ENCODE peak calls at places on chromosomes 3 and 15, in seven cellular contexts. B is AG10803; E is GM10248; Q is omental fat pad; I is AG09319; U is tibial artery; K is CD4-positive, alpha-beta T cell. R is an unnamed sample.

GRCh38 chr15:83207622-83208356 is at the start of gene HDGFL3:
- DNase-seq in B (peak; percentile 57), E (peak; percentile 32), Q (peak; percentile 25), I (no peak), U (peak; percentile 59), K (peak; percentile 8), R (peak; percentile 9)

GRCh38 chr3:168117853-168118313 is 22.2 kb upstream of the GOLIM4 start:
- DNase-seq in B (peak; percentile 45), E (no peak), Q (no peak), I (no peak), U (no peak), K (no peak), R (peak; percentile 40)

GRCh38 chr15:91047545-91048199 is 25.3 kb upstream of the VPS33B start:
- DNase-seq in B (no peak), E (no peak), Q (no peak), I (no peak), U (no peak), K (no peak), R (no peak)

GRCh38 chr3:128068156-128068620 is 16.0 kb downstream of the SEC61A1 start:
- DNase-seq in B (peak; percentile 51), E (peak; percentile 51), Q (no peak), I (no peak), U (no peak), K (no peak), R (peak; percentile 27)

GRCh38 chr3:174700736-174701135 is 158.4 kb upstream of the NAALADL2 start:
- DNase-seq in B (no peak), E (no peak), Q (no peak), I (no peak), U (no peak), K (no peak), R (no peak)

GRCh38 chr3:52062499-52062898 is 6.1 kb upstream of the DUSP7 start:
- DNase-seq in B (peak; percentile 93), E (peak; percentile 69), Q (no peak), I (peak; percentile 62), U (peak; percentile 62), K (no peak), R (peak; percentile 84)

GRCh38 chr3:46463120-46463867 is 1.4 kb downstream of the LTF start:
- DNase-seq in B (no peak), E (no peak), Q (no peak), I (no peak), U (no peak), K (no peak), R (no peak)

GRCh38 chr3:39378092-39378491 is 5.1 kb upstream of the SLC25A38 start:
- DNase-seq in B (peak; percentile 9), E (peak; percentile 70), Q (no peak), I (no peak), U (no peak), K (peak; percentile 48), R (no peak)

GRCh38 chr3:138456961-138457862 is 22.8 kb downstream of the ESYT3 start:
- DNase-seq in B (no peak), E (no peak), Q (no peak), I (no peak), U (no peak), K (no peak), R (no peak)

GRCh38 chr3:104452697-104453096 is 914.0 kb upstream of the ALCAM start:
- DNase-seq in B (no peak), E (no peak), Q (no peak), I (no peak), U (no peak), K (no peak), R (no peak)

GRCh38 chr3:53077476-53078220 is 31.8 kb upstream of the SFMBT1 start:
- DNase-seq in B (no peak), E (no peak), Q (no peak), I (no peak), U (no peak), K (no peak), R (no peak)

GRCh38 chr15:98734472-98735284 is 86.3 kb downstream of the IGF1R start:
- DNase-seq in B (peak; percentile 65), E (no peak), Q (no peak), I (no peak), U (no peak), K (no peak), R (no peak)

GRCh38 chr3:130412991-130413390 is 67.5 kb downstream of the COL6A5 start:
- DNase-seq in B (no peak), E (no peak), Q (no peak), I (no peak), U (no peak), K (no peak), R (no peak)

GRCh38 chr3:129384594-129385323 is 43.7 kb downstream of the EFCAB12 start:
- DNase-seq in B (no peak), E (no peak), Q (no peak), I (no peak), U (no peak), K (no peak), R (no peak)

GRCh38 chr3:126658584-126658983 is 3.7 kb upstream of the TXNRD3 start:
- DNase-seq in B (no peak), E (no peak), Q (no peak), I (no peak), U (no peak), K (no peak), R (no peak)

GRCh38 chr3:126655887-126656286 is 963 bp upstream of the TXNRD3 start:
- DNase-seq in B (no peak), E (no peak), Q (no peak), I (no peak), U (no peak), K (no peak), R (no peak)

GRCh38 chr3:126657901-126658300 is 3.0 kb upstream of the TXNRD3 start:
- DNase-seq in B (no peak), E (no peak), Q (no peak), I (no peak), U (no peak), K (no peak), R (no peak)

GRCh38 chr3:126656376-126657134 is 1.6 kb upstream of the TXNRD3 start:
- DNase-seq in B (no peak), E (no peak), Q (no peak), I (no peak), U (no peak), K (no peak), R (peak; percentile 34)

DNA sequence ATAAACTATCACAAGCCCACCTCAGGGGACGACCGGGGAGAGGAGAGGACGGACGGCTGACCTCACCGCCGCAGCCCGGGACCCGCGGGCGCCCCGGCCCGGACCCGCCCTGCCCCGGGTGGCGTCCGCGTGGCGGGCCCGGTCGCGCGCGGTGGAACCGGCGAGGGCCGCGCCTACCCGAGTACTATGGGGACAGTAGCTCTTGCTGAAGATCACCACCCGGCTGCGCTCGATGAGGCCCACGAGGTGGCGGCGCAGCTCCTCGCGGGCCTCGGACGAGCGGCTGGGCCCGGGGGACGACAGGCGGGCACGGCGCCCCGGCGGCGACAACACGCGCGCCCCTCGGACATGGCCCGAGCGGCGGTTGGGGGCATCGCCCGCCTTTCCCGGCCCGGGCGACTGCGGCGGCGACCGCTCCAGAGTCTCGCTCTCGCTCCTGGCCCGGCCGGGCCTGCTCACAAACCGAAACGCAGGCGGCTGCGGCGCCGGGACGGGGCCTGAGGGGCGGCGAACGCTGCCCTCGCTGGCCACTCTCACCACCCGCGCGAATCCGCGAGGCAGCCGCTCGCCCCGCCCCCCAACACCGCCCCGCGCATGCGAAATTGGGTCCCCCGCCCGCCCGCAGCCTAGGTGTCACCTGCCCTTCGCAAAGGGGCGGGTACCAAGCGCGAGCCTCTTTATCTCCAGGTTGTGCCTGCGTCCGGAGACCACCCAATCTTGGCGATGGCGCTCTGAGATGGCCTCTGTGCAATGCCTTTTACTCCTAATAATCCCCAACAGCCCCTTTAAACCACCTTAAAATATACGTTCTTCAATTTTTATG is at the start of gene TXNRD3:
- DNase-seq in B (peak; percentile 65), E (peak; percentile 60), Q (peak; percentile 58), I (peak; percentile 29), U (peak; percentile 71), K (peak; percentile 77), R (peak; percentile 61)
- TF ChIP-seq CTCF in B (no peak), E (no peak), Q (no peak), I (no peak), U (peak; percentile 4), K (no peak), R (no peak)

DNA sequence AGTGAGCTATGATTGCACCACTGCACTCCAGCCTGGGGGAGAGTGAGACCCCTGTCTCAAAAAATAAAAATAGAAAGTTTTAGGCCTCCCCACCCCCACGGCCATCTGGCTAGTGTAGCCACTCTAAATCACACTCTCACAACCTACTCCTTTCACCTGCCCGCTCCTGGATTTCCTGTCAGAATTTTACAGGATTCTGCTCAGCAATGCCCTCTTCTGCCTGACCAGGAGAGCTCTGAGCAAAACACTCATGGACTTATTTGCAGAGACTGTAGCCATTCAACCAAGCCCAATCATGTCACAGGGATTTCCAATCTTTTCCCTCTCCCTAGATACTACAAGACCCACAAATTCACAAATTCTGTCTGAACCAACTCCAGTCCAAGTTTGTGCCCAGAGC is 242.6 kb upstream of the TPRG1 start:
- DNase-seq in B (no peak), E (no peak), Q (no peak), I (no peak), U (no peak), K (no peak), R (peak; percentile 43)
- TF ChIP-seq CTCF in B (peak; percentile 23), E (no peak), Q (no peak), I (peak; percentile 8), U (no peak), K (no peak), R (no peak)

DNA sequence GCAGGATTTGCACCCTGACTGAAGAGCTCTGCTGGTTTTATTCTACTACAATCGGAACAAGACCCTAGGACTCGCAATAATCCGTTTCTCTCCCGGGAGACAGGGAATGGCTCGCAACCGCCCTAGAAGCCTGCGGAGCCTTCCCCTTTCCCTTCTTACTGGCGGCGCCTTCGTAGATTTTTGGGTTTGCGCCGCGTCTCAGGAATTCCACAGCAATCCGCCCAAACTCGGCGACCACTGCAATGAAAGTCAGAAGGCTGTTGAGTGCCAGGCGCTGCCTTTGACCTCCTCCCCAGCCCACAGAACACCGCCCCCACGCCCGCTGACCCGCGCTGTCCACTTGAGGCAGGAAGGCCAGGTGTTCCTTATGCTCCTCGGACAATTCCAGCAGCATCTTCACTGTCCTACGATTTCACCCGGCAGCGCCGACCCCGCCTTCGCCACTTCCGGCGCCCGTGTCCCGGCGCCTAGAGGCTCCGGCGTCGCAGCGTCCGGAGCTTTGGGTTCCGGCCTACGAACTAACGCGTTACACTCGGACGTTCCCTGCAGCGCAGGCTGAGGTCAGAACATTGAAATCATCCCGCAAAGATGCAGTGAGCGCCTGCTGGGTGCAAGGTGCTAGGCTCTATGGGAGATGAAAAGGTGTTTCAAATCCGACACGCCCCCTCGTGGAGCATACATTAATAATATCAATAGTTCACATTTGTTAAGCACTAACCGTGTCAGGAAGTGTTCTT is at the start of gene COMMD2:
- DNase-seq in B (peak; percentile 83), E (peak; percentile 84), Q (peak; percentile 31), I (peak; percentile 53), U (peak; percentile 63), K (peak; percentile 62), R (peak; percentile 84)
- TF ChIP-seq CTCF in B (peak; percentile 30), E (no peak), Q (no peak), I (peak; percentile 8), U (peak; percentile 39), K (peak; percentile 68), R (peak; percentile 74)

DNA sequence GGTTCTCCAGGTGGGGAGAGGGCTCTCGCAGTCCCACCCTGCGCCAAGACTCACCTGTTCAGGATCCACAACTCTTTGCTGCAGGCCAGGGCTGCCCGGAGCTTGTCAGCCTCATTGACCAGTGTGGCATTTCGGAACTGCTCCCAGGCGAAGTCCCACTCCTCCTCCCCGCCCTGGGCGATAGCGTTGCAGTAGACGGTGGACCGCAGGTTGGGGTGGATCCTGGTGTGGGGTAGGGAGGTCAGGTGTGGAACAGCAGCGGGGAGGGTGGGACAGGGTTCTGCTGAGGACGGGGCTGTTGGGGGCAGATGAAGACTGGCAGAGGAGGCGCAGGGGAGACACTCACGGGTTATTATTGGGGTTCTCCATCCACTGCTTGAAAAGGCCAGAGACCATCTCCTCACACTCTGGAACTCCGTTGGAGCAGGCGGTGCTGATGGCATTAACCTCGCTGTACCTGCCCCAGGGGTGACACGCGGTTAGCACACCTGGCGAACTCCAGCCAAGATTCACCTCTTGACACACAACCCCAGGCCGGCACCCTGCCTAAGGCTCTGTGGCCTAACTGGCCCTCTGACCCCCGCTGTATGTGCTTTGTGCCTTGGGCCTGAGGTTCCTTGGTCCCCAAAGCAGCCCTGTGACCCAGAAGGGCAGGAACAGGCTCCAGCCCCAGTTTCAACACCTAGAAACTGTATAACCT is 16.1 kb downstream of the MESP2 start:
- DNase-seq in B (no peak), E (no peak), Q (no peak), I (no peak), U (no peak), K (no peak), R (no peak)
- TF ChIP-seq CTCF in B (no peak), E (no peak), Q (no peak), I (no peak), U (no peak), K (no peak), R (no peak)